ENCODE peak calls at places on chromosomes 11 and 22, in eight cellular contexts. K is ACHN; L is activated naive CD4-positive, alpha-beta T cell; U is stimulated activated CD8-positive, alpha-beta memory T cell treated with anti-CD3 and anti-CD28 coated beads, Interleukin-15, amount 100 ng/mL, for 1 hour; N is stimulated activated CD4-positive, alpha-beta T cell treated with anti-CD3 and anti-CD28 coated beads, Interleukin-1b, Interleukin-23, amount 100 ng/mL, for 4 hours; O is left colon; M is MV-4-11; C is hepatic stellate cell. G is an unnamed sample.
A peak's percentile ranks its signal among the peaks of the same experiment; 100 is the strongest.

GRCh38 chr11:43866520-43866919 is 14.1 kb upstream of the ALKBH3 start:
- DNase-seq in K (no peak), U (no peak), M (no peak), N (no peak), C (no peak), O (no peak), L (no peak), G (no peak)

GRCh38 chr11:87005569-87005921 is 32.2 kb upstream of the TMEM135 start:
- DNase-seq in M (no peak), O (no peak), C (no peak), N (no peak), K (no peak), L (no peak), U (no peak), G (no peak)

GRCh38 chr11:61187505-61188130 is 15.7 kb upstream of the PGA3 start:
- DNase-seq in N (peak; percentile 79), K (peak; percentile 74), C (peak; percentile 70), U (peak; percentile 72), O (peak; percentile 44), M (peak; percentile 59), L (peak; percentile 70), G (peak; percentile 61)

GRCh38 chr11:12287009-12287373 is 90.4 kb upstream of the PARVA start:
- DNase-seq in C (peak; percentile 86), M (no peak), K (peak; percentile 95), N (no peak), L (no peak), O (no peak), U (no peak), G (no peak)

GRCh38 chr11:82732734-82733443 is 775 bp downstream of the FAM181B start:
- DNase-seq in M (no peak), K (peak; percentile 7), O (no peak), U (no peak), C (peak; percentile 9), L (no peak), N (no peak), G (no peak)

GRCh38 chr22:27715078-27715477 is 86.5 kb downstream of the MN1 start:
- DNase-seq in L (no peak), M (peak; percentile 14), O (no peak), U (no peak), N (no peak), K (no peak), C (no peak), G (no peak)

GRCh38 chr11:117820071-117820470 is 4.5 kb downstream of the FXYD2 start:
- DNase-seq in L (no peak), K (no peak), N (no peak), C (no peak), U (no peak), M (no peak), O (peak; percentile 71), G (no peak)

GRCh38 chr11:9664276-9665171 is 647 bp downstream of the SWAP70 start:
- DNase-seq in M (no peak), U (no peak), O (no peak), L (no peak), K (peak; percentile 60), N (no peak), C (peak; percentile 56), G (peak; percentile 5)

GRCh38 chr11:128956401-128957203 is 13.9 kb upstream of the TP53AIP1 start:
- DNase-seq in U (no peak), O (no peak), N (peak; percentile 6), C (peak; percentile 70), L (no peak), K (peak; percentile 78), M (peak; percentile 39), G (no peak)